ENCODE peak calls at places on chromosomes 16 and 17, in seven cellular contexts. R, I, Z, G, F, X and C are unnamed samples. For H3K4me1, the result is how much of the 10 kb centered on the place peaks cover.

GRCh38 chr17:29566473-29567361 is at the start of gene ABHD15:
- DNase-seq in I (peak), R (peak), G (peak), F (peak), Z (peak), X (peak), C (peak)

GRCh38 chr16:67530013-67530939 is 1.6 kb downstream of the RIPOR1 start:
- DNase-seq in Z (no peak), F (peak), I (peak), R (no peak), G (peak), X (no peak), C (peak)

GRCh38 chr16:30122621-30123160 is 329 bp downstream of the MAPK3 start:
- DNase-seq in X (peak), R (no peak), F (no peak), G (no peak), Z (no peak), I (no peak), C (no peak)

GRCh38 chr17:66713533-66714042 is 121.3 kb upstream of the CACNG5 start:
- DNase-seq in I (no peak), G (no peak), X (no peak), R (no peak), F (no peak), Z (no peak), C (no peak)

GRCh38 chr17:82440991-82441627 is 9.4 kb downstream of the CYBC1 start:
- DNase-seq in X (no peak), I (no peak), R (no peak), G (no peak), F (no peak), Z (no peak), C (no peak)

GRCh38 chr17:29444589-29444988 is 54.4 kb downstream of the TAOK1 start:
- DNase-seq in G (no peak), R (no peak), Z (no peak), I (no peak), F (no peak), X (no peak), C (no peak)

GRCh38 chr16:1509307-1510221 is 16.4 kb downstream of the TELO2 start:
- DNase-seq in R (no peak), I (peak), F (no peak), Z (no peak), X (no peak), G (no peak), C (no peak)

GRCh38 chr17:62597920-62598319 is 29.6 kb upstream of the MRC2 start:
- DNase-seq in I (peak), Z (no peak), F (no peak), R (no peak), X (no peak), G (peak), C (no peak)

GRCh38 chr17:11925271-11926021 is 71.8 kb downstream of the ZNF18 start:
- DNase-seq in R (no peak), Z (no peak), G (no peak), F (no peak), I (no peak), X (no peak), C (no peak)

GRCh38 chr17:39213852-39214251 is 11.9 kb downstream of the STAC2 start:
- DNase-seq in Z (peak), X (no peak), R (no peak), G (no peak), F (no peak), I (no peak), C (peak)

GRCh38 chr17:29682987-29683386 is 60.3 kb upstream of the CORO6 start:
- DNase-seq in F (no peak), I (no peak), G (no peak), R (no peak), X (no peak), Z (no peak), C (no peak)

DNA sequence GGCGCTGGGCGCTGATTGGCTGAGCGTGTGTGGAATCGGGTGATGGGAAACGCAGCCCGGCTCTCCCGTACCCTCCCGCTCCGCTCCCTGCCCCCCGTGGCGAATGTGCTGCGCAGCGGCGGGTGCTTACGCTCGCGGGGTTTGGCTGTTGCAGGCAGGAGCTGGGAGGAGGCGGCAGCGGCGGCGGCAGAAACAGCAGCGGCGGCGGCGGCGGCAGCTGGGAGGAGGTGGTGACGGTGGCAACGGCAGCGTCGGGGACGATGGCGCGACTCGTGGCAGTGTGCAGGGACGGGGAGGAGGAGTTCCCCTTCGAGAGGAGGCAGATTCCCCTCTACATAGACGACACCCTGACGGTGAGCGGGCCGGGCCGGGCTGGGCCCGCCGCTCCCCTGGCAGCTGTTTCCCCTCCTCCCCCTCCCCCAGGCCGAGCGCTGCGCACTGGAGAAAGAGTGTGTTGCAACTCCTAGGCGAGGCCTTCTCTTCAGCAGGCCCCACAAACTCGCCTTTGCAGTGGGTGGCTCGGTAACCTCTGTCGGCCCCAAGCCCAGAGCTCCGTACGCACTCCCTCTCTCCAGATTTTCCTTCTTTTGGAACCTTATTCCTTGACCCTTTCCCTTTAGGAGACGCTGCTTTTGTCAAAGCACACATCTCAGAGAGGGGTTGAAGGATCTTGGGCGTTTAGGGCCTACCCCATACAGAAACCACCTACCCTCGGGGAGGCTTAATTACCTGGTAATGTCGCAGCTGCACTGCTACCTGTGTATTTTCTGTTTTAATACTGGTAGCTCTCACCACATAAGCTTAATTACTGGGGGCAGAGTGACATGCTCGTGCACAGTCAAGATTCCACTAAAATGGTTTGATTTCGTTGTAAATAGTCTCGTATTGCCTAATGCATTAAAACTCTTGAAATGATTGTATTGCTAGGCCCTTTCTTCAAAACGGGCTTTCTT is 1.0 kb downstream of the GGNBP2 start:
- DNase-seq in X (peak), G (peak), I (peak), F (peak), R (peak), Z (peak), C (peak)
- TF ChIP-seq POLR2A in X (peak), G (peak), I (peak), F (peak), R (peak), Z (peak), C (no peak)

GRCh38 chr16:12157510-12158093 is 181.1 kb downstream of the SNX29 start:
- DNase-seq in F (no peak), X (no peak), G (no peak), R (peak), Z (no peak), I (no peak), C (no peak)

GRCh38 chr16:12155235-12155634 is 178.7 kb downstream of the SNX29 start:
- DNase-seq in X (no peak), R (no peak), I (no peak), Z (no peak), F (no peak), G (peak), C (no peak)

GRCh38 chr16:12150600-12150999 is 174.1 kb downstream of the SNX29 start:
- DNase-seq in F (no peak), G (no peak), Z (no peak), R (no peak), I (no peak), X (no peak), C (no peak)

GRCh38 chr16:12149971-12150370 is 173.4 kb downstream of the SNX29 start:
- DNase-seq in X (no peak), G (no peak), Z (no peak), R (no peak), I (no peak), F (no peak), C (no peak)

DNA sequence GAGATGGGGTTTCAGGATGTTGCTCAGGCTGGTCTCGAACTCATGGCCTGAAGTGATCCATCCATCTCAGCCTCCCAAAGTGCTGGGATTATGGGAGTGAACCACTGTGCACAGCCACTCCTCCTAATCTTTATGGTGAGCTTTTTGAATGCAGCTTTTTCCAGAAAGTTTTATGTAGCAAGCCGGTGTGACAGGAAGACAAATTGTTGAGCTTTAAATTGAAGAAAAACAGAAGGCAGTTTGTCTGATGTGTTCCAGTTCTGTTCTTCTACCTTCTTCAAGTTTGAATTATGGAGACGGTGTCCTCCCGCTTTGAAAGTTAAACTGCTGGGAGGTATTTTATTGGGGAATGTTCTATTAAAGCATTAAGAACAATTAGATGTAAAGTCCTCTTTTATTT is 177.1 kb downstream of the SNX29 start:
- DNase-seq in X (no peak), I (no peak), F (no peak), Z (no peak), G (no peak), R (no peak), C (no peak)
- H3K4me1 ChIP-seq in X (under half), I (under half), F (under half), Z (under half), G (under half), R (under half), C (under half)

GRCh38 chr17:73271078-73271477 is 9.4 kb upstream of the CPSF4L start:
- DNase-seq in R (no peak), Z (no peak), X (no peak), I (no peak), F (peak), G (no peak), C (no peak)
- TF ChIP-seq POLR2A in R (no peak), Z (no peak), X (no peak), I (no peak), F (no peak), G (no peak), C (no peak)

GRCh38 chr16:57279780-57280638 is 4.5 kb downstream of the PLLP start:
- DNase-seq in R (peak), X (peak), G (no peak), F (no peak), I (no peak), Z (no peak), C (no peak)
- H3K4me1 ChIP-seq in R (half or more), X (under half), G (under half), F (under half), I (under half), Z (under half), C (half or more)